ENCODE peak calls at places on chromosomes 13 and 19, in nine cellular contexts. One of them, this sample, is unnamed.

GRCh38 chr13:24865158-24865557 is 101.2 kb downstream of the RNF17 start:
- DNase-seq in body of pancreas: no peak
- DNase-seq in activated CD8-positive, alpha-beta memory T cell treated with anti-CD3 and anti-CD28 coated beads, Interleukin-2, amount 50 U/mL, for 48 hours: no peak
- DNase-seq in mucosa of descending colon: no peak
- DNase-seq in GM18507: no peak
- DNase-seq in hypothalamus: no peak
- DNase-seq in nucleus accumbens: no peak
- DNase-seq in NCI-H2081: no peak
- DNase-seq in bronchial epithelial cell: peak; percentile 21
- DNase-seq in this sample: no peak

GRCh38 chr13:28872427-28873176 is 52.5 kb downstream of the MTUS2 start:
- DNase-seq in hypothalamus: no peak
- DNase-seq in bronchial epithelial cell: no peak
- DNase-seq in activated CD8-positive, alpha-beta memory T cell treated with anti-CD3 and anti-CD28 coated beads, Interleukin-2, amount 50 U/mL, for 48 hours: no peak
- DNase-seq in mucosa of descending colon: no peak
- DNase-seq in GM18507: no peak
- DNase-seq in body of pancreas: no peak
- DNase-seq in nucleus accumbens: no peak
- DNase-seq in NCI-H2081: no peak
- DNase-seq in this sample: no peak

GRCh38 chr19:5718579-5719273 is 1.2 kb downstream of the LONP1 start:
- DNase-seq in body of pancreas: no peak
- DNase-seq in activated CD8-positive, alpha-beta memory T cell treated with anti-CD3 and anti-CD28 coated beads, Interleukin-2, amount 50 U/mL, for 48 hours: peak; percentile 60
- DNase-seq in nucleus accumbens: no peak
- DNase-seq in NCI-H2081: no peak
- DNase-seq in GM18507: no peak
- DNase-seq in mucosa of descending colon: no peak
- DNase-seq in bronchial epithelial cell: peak; percentile 78
- DNase-seq in hypothalamus: no peak
- DNase-seq in this sample: peak; percentile 52

GRCh38 chr13:110047511-110047910 is 259.4 kb downstream of the COL4A1 start:
- DNase-seq in NCI-H2081: peak; percentile 32
- DNase-seq in nucleus accumbens: no peak
- DNase-seq in bronchial epithelial cell: peak; percentile 85
- DNase-seq in mucosa of descending colon: peak; percentile 24
- DNase-seq in hypothalamus: no peak
- DNase-seq in activated CD8-positive, alpha-beta memory T cell treated with anti-CD3 and anti-CD28 coated beads, Interleukin-2, amount 50 U/mL, for 48 hours: no peak
- DNase-seq in body of pancreas: peak; percentile 78
- DNase-seq in GM18507: no peak
- DNase-seq in this sample: no peak

GRCh38 chr13:91144054-91144453 is 203.4 kb upstream of the MIR17HG start:
- DNase-seq in hypothalamus: no peak
- DNase-seq in mucosa of descending colon: no peak
- DNase-seq in bronchial epithelial cell: no peak
- DNase-seq in body of pancreas: no peak
- DNase-seq in activated CD8-positive, alpha-beta memory T cell treated with anti-CD3 and anti-CD28 coated beads, Interleukin-2, amount 50 U/mL, for 48 hours: no peak
- DNase-seq in nucleus accumbens: no peak
- DNase-seq in NCI-H2081: no peak
- DNase-seq in GM18507: no peak
- DNase-seq in this sample: no peak

GRCh38 chr19:19817357-19817756 is 4.2 kb downstream of the ZNF506 start:
- DNase-seq in hypothalamus: no peak
- DNase-seq in mucosa of descending colon: no peak
- DNase-seq in GM18507: no peak
- DNase-seq in nucleus accumbens: no peak
- DNase-seq in activated CD8-positive, alpha-beta memory T cell treated with anti-CD3 and anti-CD28 coated beads, Interleukin-2, amount 50 U/mL, for 48 hours: no peak
- DNase-seq in bronchial epithelial cell: no peak
- DNase-seq in body of pancreas: no peak
- DNase-seq in NCI-H2081: no peak
- DNase-seq in this sample: no peak

GRCh38 chr13:114152285-114152645 is 19.8 kb upstream of the RASA3 start:
- DNase-seq in GM18507: no peak
- DNase-seq in hypothalamus: no peak
- DNase-seq in body of pancreas: no peak
- DNase-seq in NCI-H2081: no peak
- DNase-seq in nucleus accumbens: no peak
- DNase-seq in mucosa of descending colon: no peak
- DNase-seq in activated CD8-positive, alpha-beta memory T cell treated with anti-CD3 and anti-CD28 coated beads, Interleukin-2, amount 50 U/mL, for 48 hours: peak; percentile 51
- DNase-seq in bronchial epithelial cell: no peak
- DNase-seq in this sample: no peak

GRCh38 chr19:41785653-41786052 is 10.7 kb upstream of the CEACAM3 start:
- DNase-seq in NCI-H2081: peak; percentile 74
- DNase-seq in hypothalamus: peak; percentile 2
- DNase-seq in body of pancreas: peak; percentile 68
- DNase-seq in mucosa of descending colon: peak; percentile 58
- DNase-seq in GM18507: peak; percentile 69
- DNase-seq in nucleus accumbens: peak; percentile 12
- DNase-seq in activated CD8-positive, alpha-beta memory T cell treated with anti-CD3 and anti-CD28 coated beads, Interleukin-2, amount 50 U/mL, for 48 hours: peak; percentile 75
- DNase-seq in bronchial epithelial cell: peak; percentile 78
- DNase-seq in this sample: peak; percentile 82

GRCh38 chr13:36918246-36919060 is 1.6 kb downstream of the SMAD9 start:
- DNase-seq in nucleus accumbens: no peak
- DNase-seq in hypothalamus: no peak
- DNase-seq in NCI-H2081: peak; percentile 27
- DNase-seq in bronchial epithelial cell: no peak
- DNase-seq in body of pancreas: no peak
- DNase-seq in mucosa of descending colon: no peak
- DNase-seq in activated CD8-positive, alpha-beta memory T cell treated with anti-CD3 and anti-CD28 coated beads, Interleukin-2, amount 50 U/mL, for 48 hours: no peak
- DNase-seq in GM18507: no peak
- DNase-seq in this sample: no peak

GRCh38 chr19:41879670-41880328 is 2.7 kb downstream of the CD79A start:
- DNase-seq in GM18507: no peak
- DNase-seq in activated CD8-positive, alpha-beta memory T cell treated with anti-CD3 and anti-CD28 coated beads, Interleukin-2, amount 50 U/mL, for 48 hours: no peak
- DNase-seq in NCI-H2081: no peak
- DNase-seq in nucleus accumbens: no peak
- DNase-seq in bronchial epithelial cell: no peak
- DNase-seq in mucosa of descending colon: no peak
- DNase-seq in hypothalamus: no peak
- DNase-seq in body of pancreas: no peak
- DNase-seq in this sample: no peak

GRCh38 chr13:40136896-40137295 is 481.4 kb downstream of the COG6 start:
- DNase-seq in bronchial epithelial cell: no peak
- DNase-seq in nucleus accumbens: no peak
- DNase-seq in GM18507: no peak
- DNase-seq in activated CD8-positive, alpha-beta memory T cell treated with anti-CD3 and anti-CD28 coated beads, Interleukin-2, amount 50 U/mL, for 48 hours: no peak
- DNase-seq in body of pancreas: no peak
- DNase-seq in NCI-H2081: no peak
- DNase-seq in hypothalamus: no peak
- DNase-seq in mucosa of descending colon: no peak
- DNase-seq in this sample: no peak

GRCh38 chr13:39365879-39366278 is 237.1 kb downstream of the LHFPL6 start:
- DNase-seq in activated CD8-positive, alpha-beta memory T cell treated with anti-CD3 and anti-CD28 coated beads, Interleukin-2, amount 50 U/mL, for 48 hours: no peak
- DNase-seq in NCI-H2081: no peak
- DNase-seq in body of pancreas: no peak
- DNase-seq in GM18507: no peak
- DNase-seq in nucleus accumbens: no peak
- DNase-seq in hypothalamus: no peak
- DNase-seq in bronchial epithelial cell: no peak
- DNase-seq in mucosa of descending colon: no peak
- DNase-seq in this sample: no peak

GRCh38 chr19:18961767-18962423 is 20.9 kb upstream of the HOMER3 start:
- DNase-seq in bronchial epithelial cell: no peak
- DNase-seq in NCI-H2081: no peak
- DNase-seq in hypothalamus: no peak
- DNase-seq in activated CD8-positive, alpha-beta memory T cell treated with anti-CD3 and anti-CD28 coated beads, Interleukin-2, amount 50 U/mL, for 48 hours: no peak
- DNase-seq in mucosa of descending colon: no peak
- DNase-seq in nucleus accumbens: no peak
- DNase-seq in body of pancreas: no peak
- DNase-seq in GM18507: no peak
- DNase-seq in this sample: no peak

GRCh38 chr19:48513289-48514122 is 1.9 kb upstream of the LMTK3 start:
- DNase-seq in GM18507: no peak
- DNase-seq in activated CD8-positive, alpha-beta memory T cell treated with anti-CD3 and anti-CD28 coated beads, Interleukin-2, amount 50 U/mL, for 48 hours: peak; percentile 82
- DNase-seq in NCI-H2081: peak; percentile 85
- DNase-seq in hypothalamus: peak; percentile 86
- DNase-seq in nucleus accumbens: peak; percentile 79
- DNase-seq in mucosa of descending colon: peak; percentile 77
- DNase-seq in bronchial epithelial cell: peak; percentile 62
- DNase-seq in body of pancreas: peak; percentile 80
- DNase-seq in this sample: peak; percentile 95

GRCh38 chr19:55581145-55581827 is 638 bp upstream of the ZNF579 start:
- DNase-seq in body of pancreas: no peak
- DNase-seq in nucleus accumbens: no peak
- DNase-seq in activated CD8-positive, alpha-beta memory T cell treated with anti-CD3 and anti-CD28 coated beads, Interleukin-2, amount 50 U/mL, for 48 hours: no peak
- DNase-seq in mucosa of descending colon: peak; percentile 34
- DNase-seq in hypothalamus: no peak
- DNase-seq in bronchial epithelial cell: no peak
- DNase-seq in GM18507: no peak
- DNase-seq in NCI-H2081: peak; percentile 56
- DNase-seq in this sample: no peak

GRCh38 chr19:46603195-46603637 is 2.1 kb downstream of the CALM3 start:
- DNase-seq in hypothalamus: no peak
- DNase-seq in body of pancreas: peak; percentile 84
- DNase-seq in mucosa of descending colon: peak; percentile 83
- DNase-seq in bronchial epithelial cell: no peak
- DNase-seq in NCI-H2081: no peak
- DNase-seq in GM18507: no peak
- DNase-seq in activated CD8-positive, alpha-beta memory T cell treated with anti-CD3 and anti-CD28 coated beads, Interleukin-2, amount 50 U/mL, for 48 hours: no peak
- DNase-seq in nucleus accumbens: no peak
- DNase-seq in this sample: peak; percentile 87

GRCh38 chr13:91308299-91308698 is 39.2 kb upstream of the MIR17HG start:
- DNase-seq in bronchial epithelial cell: peak; percentile 5
- DNase-seq in nucleus accumbens: no peak
- DNase-seq in mucosa of descending colon: no peak
- DNase-seq in hypothalamus: no peak
- DNase-seq in GM18507: no peak
- DNase-seq in NCI-H2081: no peak
- DNase-seq in activated CD8-positive, alpha-beta memory T cell treated with anti-CD3 and anti-CD28 coated beads, Interleukin-2, amount 50 U/mL, for 48 hours: no peak
- DNase-seq in body of pancreas: no peak
- DNase-seq in this sample: no peak